ENCODE peak calls at places on chromosomes 1 and 21, in ten cellular contexts. I is tibial nerve; J is OCI-LY7; L is tibial artery; N is CD8-positive, alpha-beta T cell; A is upper lobe of left lung; E is suprapubic skin; G is thoracic aorta; B is upper lobe of right lung; F is IMR-90. D is an unnamed sample.

GRCh38 chr1:201461193-201461657 is 7.8 kb downstream of the PHLDA3 start:
- DNase-seq in B (peak; percentile 62), F (peak; percentile 98), N (no peak), J (no peak), A (peak; percentile 87), L (peak; percentile 87), E (peak; percentile 83), G (peak; percentile 71), I (no peak), D (peak; percentile 95)

GRCh38 chr1:29466258-29466657 is 229.9 kb downstream of the PTPRU start:
- DNase-seq in B (no peak), A (no peak), F (no peak), J (no peak), E (peak; percentile 22), I (no peak), L (no peak), N (no peak), G (no peak), D (no peak)

GRCh38 chr1:19042675-19043578 is 86.5 kb upstream of the IFFO2 start:
- DNase-seq in J (no peak), L (peak; percentile 24), G (no peak), F (no peak), N (no peak), I (no peak), E (no peak), B (peak; percentile 63), A (peak; percentile 33), D (no peak)

GRCh38 chr1:92259350-92259749 is 39.4 kb downstream of the GLMN start:
- DNase-seq in L (no peak), N (no peak), B (no peak), E (no peak), F (peak; percentile 16), A (no peak), I (no peak), G (no peak), J (no peak), D (no peak)

GRCh38 chr1:241202321-241202845 is 154.6 kb downstream of the RGS7 start:
- DNase-seq in G (no peak), A (no peak), L (no peak), J (no peak), I (no peak), N (no peak), F (no peak), E (no peak), B (no peak), D (peak; percentile 37)

GRCh38 chr1:16605532-16605931 is 7.8 kb downstream of the NBPF1 start:
- DNase-seq in L (no peak), E (no peak), F (no peak), N (no peak), A (peak; percentile 21), G (no peak), B (no peak), I (no peak), J (no peak), D (no peak)

GRCh38 chr1:55001311-55001710 is 2.6 kb downstream of the BSND start:
- DNase-seq in J (no peak), E (no peak), G (no peak), N (no peak), L (no peak), B (no peak), F (no peak), A (no peak), I (no peak), D (no peak)

GRCh38 chr21:17854771-17855170 is 35.6 kb upstream of the C21orf91 start:
- DNase-seq in I (no peak), L (no peak), N (no peak), F (no peak), E (no peak), G (no peak), A (no peak), B (no peak), J (no peak), D (no peak)

GRCh38 chr21:44723177-44724131 is 12.1 kb upstream of the TSPEAR start:
- DNase-seq in E (peak; percentile 60), G (no peak), A (no peak), L (no peak), B (no peak), N (no peak), F (no peak), I (no peak), J (no peak), D (no peak)

GRCh38 chr1:17297991-17298390 is 10.0 kb upstream of the PADI4 start:
- DNase-seq in N (no peak), A (no peak), L (no peak), I (no peak), E (no peak), F (no peak), B (no peak), J (no peak), G (no peak), D (no peak)

GRCh38 chr1:245475116-245475515 is 320.3 kb downstream of the KIF26B start:
- DNase-seq in I (no peak), B (no peak), G (no peak), J (no peak), E (no peak), F (peak; percentile 64), N (no peak), A (no peak), L (no peak), D (peak; percentile 32)

GRCh38 chr1:207959141-207959825 is 48.4 kb upstream of the CD34 start:
- DNase-seq in J (no peak), E (peak; percentile 90), I (peak; percentile 56), B (peak; percentile 81), G (peak; percentile 58), N (no peak), F (peak; percentile 38), L (peak; percentile 94), A (no peak), D (peak; percentile 60)

DNA sequence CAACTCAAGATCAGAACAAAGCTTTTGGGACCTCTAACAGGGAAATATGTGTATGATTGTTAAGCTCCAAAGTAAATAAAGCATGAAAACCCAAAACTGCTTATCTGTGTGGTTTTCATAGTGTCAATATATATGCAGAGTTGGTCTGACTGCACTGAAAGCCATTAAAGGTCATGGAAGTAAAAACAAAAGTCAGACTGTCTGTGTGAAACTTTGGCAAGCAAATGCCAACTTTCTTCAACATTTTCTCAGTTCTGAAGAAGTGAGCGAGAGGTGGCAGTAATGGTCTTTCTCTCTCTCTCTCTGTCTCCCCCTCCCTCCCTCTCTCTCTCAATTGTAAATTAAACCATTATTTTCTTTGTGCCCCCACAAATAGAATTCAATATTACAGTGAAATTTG is 100.1 kb upstream of the S1PR1 start:
- DNase-seq in F (peak; percentile 19), A (no peak), N (no peak), B (no peak), J (peak; percentile 42), I (no peak), L (no peak), E (no peak), G (no peak), D (peak; percentile 39)
- TF ChIP-seq CTCF in F (peak; percentile 35), A (no peak), N (peak; percentile 58), B (peak; percentile 11), J (peak; percentile 79), I (no peak), L (no peak), E (no peak), G (no peak), D (peak; percentile 25)

GRCh38 chr1:4174291-4175200 is 274.5 kb upstream of the C1orf174 start:
- DNase-seq in G (no peak), I (no peak), N (no peak), A (no peak), L (peak; percentile 47), B (peak; percentile 42), E (no peak), J (no peak), F (no peak), D (no peak)

GRCh38 chr1:4177425-4178150 is 277.5 kb upstream of the C1orf174 start:
- DNase-seq in A (no peak), G (no peak), E (no peak), J (peak; percentile 53), F (no peak), I (no peak), N (no peak), L (no peak), B (no peak), D (no peak)

GRCh38 chr1:4178501-4178900 is 278.4 kb upstream of the C1orf174 start:
- DNase-seq in B (no peak), N (no peak), A (no peak), G (no peak), J (peak; percentile 31), I (no peak), E (no peak), L (no peak), F (no peak), D (no peak)

GRCh38 chr1:4175566-4176405 is 275.7 kb upstream of the C1orf174 start:
- DNase-seq in B (peak; percentile 36), F (no peak), J (no peak), N (no peak), A (no peak), L (no peak), G (no peak), E (no peak), I (no peak), D (no peak)

GRCh38 chr1:4176841-4177240 is 276.8 kb upstream of the C1orf174 start:
- DNase-seq in L (no peak), A (no peak), N (no peak), J (peak; percentile 39), B (no peak), F (no peak), I (no peak), E (no peak), G (no peak), D (no peak)
- H3K27ac ChIP-seq in L (no peak overlapping the region), A (no peak overlapping the region), N (no peak overlapping the region), J (no peak overlapping the region), B (no peak overlapping the region), F (no peak overlapping the region), I (no peak overlapping the region), E (no peak overlapping the region), G (no peak overlapping the region), D (no peak overlapping the region)

GRCh38 chr1:235023197-235024044 is 105.2 kb downstream of the TOMM20 start:
- DNase-seq in I (no peak), E (peak; percentile 22), B (no peak), N (no peak), J (no peak), A (no peak), F (no peak), L (peak; percentile 56), G (no peak), D (no peak)
- H3K4me1 ChIP-seq in I (peaks cover 5% of the 10 kb centered on the region), E (peaks cover 4% of the 10 kb centered on the region), B (no peaks in the 10 kb centered on the region), N (no peaks in the 10 kb centered on the region), J (peaks cover 6% of the 10 kb centered on the region), A (no peaks in the 10 kb centered on the region), F (peaks cover 3% of the 10 kb centered on the region), L (peaks cover 8% of the 10 kb centered on the region), G (peaks cover 11% of the 10 kb centered on the region), D (peaks cover 20% of the 10 kb centered on the region)

GRCh38 chr1:25904942-25905679 is 1.1 kb downstream of the STMN1 start:
- DNase-seq in B (peak; percentile 96), F (peak; percentile 88), A (peak; percentile 95), N (peak; percentile 90), G (peak; percentile 53), E (peak; percentile 96), L (peak; percentile 96), J (peak; percentile 96), I (peak; percentile 92), D (peak; percentile 95)
- TF ChIP-seq CTCF in B (no peak), F (no peak), A (no peak), N (peak; percentile 11), G (no peak), E (no peak), L (no peak), J (peak; percentile 68), I (no peak), D (peak; percentile 17)

D was measured in cardiac muscle cell.